ENCODE peak calls at places on chromosomes 1 and 21, in ten cellular contexts. W is GM06990, Y is AG09319, F is kidney, P is heart right ventricle, H is tibial artery, X is RWPE1, B is OCI-LY7, U is upper lobe of left lung, M is pancreas. G is an unnamed sample.

GRCh38 chr1:91608876-91609275 is 108.2 kb downstream of the CDC7 start:
- DNase-seq in W (no peak), Y (peak; percentile 19), F (no peak), P (no peak), H (no peak), X (peak; percentile 8), B (no peak), U (no peak), M (no peak), G (no peak)

GRCh38 chr1:229325873-229326502 is 16.9 kb downstream of the CCSAP start:
- DNase-seq in W (no peak), Y (no peak), F (no peak), P (no peak), H (no peak), X (no peak), B (no peak), U (no peak), M (no peak), G (no peak)

GRCh38 chr21:34782666-34783365 is 114.0 kb downstream of the CLIC6 start:
- DNase-seq in W (no peak), Y (no peak), F (no peak), P (no peak), H (no peak), X (no peak), B (no peak), U (no peak), M (no peak), G (no peak)

GRCh38 chr1:152162826-152163463 is 3.9 kb upstream of the RPTN start:
- DNase-seq in W (no peak), Y (peak; percentile 57), F (no peak), P (no peak), H (no peak), X (peak; percentile 89), B (no peak), U (no peak), M (no peak), G (no peak)

GRCh38 chr1:171506525-171507304 is 21.4 kb downstream of the PRRC2C start:
- DNase-seq in W (no peak), Y (no peak), F (no peak), P (no peak), H (no peak), X (no peak), B (no peak), U (no peak), M (no peak), G (no peak)

GRCh38 chr1:175514309-175515001 is 228.9 kb downstream of the TNR start:
- DNase-seq in W (no peak), Y (no peak), F (peak; percentile 77), P (peak; percentile 18), H (no peak), X (no peak), B (no peak), U (no peak), M (no peak), G (peak; percentile 74)

GRCh38 chr1:112575154-112575804 is 43.7 kb downstream of the ST7L start:
- DNase-seq in W (no peak), Y (peak; percentile 58), F (no peak), P (no peak), H (no peak), X (peak; percentile 66), B (no peak), U (no peak), M (no peak), G (no peak)

GRCh38 chr1:206895837-206896242 is 1.4 kb upstream of the IL24 start:
- DNase-seq in W (no peak), Y (peak; percentile 82), F (no peak), P (no peak), H (no peak), X (no peak), B (no peak), U (no peak), M (no peak), G (no peak)

GRCh38 chr1:244011251-244011650 is 39.8 kb upstream of the ZBTB18 start:
- DNase-seq in W (no peak), Y (peak; percentile 30), F (no peak), P (no peak), H (no peak), X (no peak), B (no peak), U (no peak), M (no peak), G (no peak)

GRCh38 chr1:210586785-210587184 is 258.1 kb downstream of the HHAT start:
- DNase-seq in W (no peak), Y (no peak), F (no peak), P (no peak), H (no peak), X (no peak), B (no peak), U (no peak), M (no peak), G (no peak)

DNA sequence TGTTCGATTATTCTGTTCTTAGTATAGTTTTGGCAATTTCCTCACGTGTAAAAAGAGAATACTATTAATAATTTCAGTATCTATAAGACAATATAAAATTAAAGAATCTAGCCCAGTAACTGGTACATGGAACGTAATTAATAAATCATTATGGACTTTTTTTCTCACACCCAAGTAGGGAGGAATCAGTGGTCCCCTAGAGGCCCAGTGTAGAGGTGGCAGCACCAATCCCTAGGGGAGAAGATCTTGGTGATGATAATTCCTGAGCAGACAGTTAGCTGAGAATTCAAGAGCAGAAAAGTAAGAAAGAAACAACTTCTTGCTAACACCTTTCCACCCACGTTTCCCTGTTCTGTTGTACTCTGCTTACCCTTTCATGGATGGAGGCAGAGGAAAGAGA is 19.7 kb upstream of the SELE start:
- DNase-seq in W (no peak), Y (no peak), F (no peak), P (no peak), H (no peak), X (no peak), B (no peak), U (no peak), M (no peak), G (no peak)
- TF ChIP-seq CTCF in W (no peak), Y (no peak), F (no peak), P (no peak), H (no peak), X (no peak), B (no peak), U (no peak), M (no peak), G (no peak)

DNA sequence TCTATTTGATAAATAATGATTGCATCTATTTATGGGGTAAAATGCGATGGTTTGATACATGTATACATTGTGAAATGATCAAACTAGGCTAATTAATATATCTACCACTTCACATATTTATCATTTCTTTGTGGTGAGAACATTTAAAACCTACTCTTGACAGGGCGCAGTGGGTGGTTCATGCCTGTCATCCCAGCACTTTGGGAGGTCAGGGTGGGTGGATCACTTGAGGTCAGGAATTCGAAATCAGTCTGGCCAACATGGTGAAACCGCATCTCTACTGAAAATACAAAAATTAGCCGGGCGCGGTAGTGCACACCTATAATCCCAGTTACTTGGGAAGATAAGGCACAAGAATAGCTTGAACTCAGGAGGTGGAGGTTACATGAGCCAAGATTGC is 25.3 kb downstream of the PLEKHA6 start:
- DNase-seq in W (no peak), Y (no peak), F (no peak), P (no peak), H (no peak), X (no peak), B (no peak), U (no peak), M (no peak), G (no peak)
- TF ChIP-seq CTCF in W (no peak), Y (no peak), F (no peak), P (no peak), H (no peak), X (no peak), B (no peak), U (no peak), M (no peak), G (no peak)

GRCh38 chr1:11841245-11842153 is 6.1 kb downstream of the NPPA start:
- DNase-seq in W (no peak), Y (no peak), F (peak; percentile 53), P (no peak), H (no peak), X (no peak), B (peak; percentile 23), U (no peak), M (no peak), G (no peak)

GRCh38 chr1:11836955-11837766 is 10.4 kb downstream of the NPPA start:
- DNase-seq in W (no peak), Y (no peak), F (peak; percentile 62), P (no peak), H (no peak), X (no peak), B (no peak), U (peak; percentile 77), M (no peak), G (no peak)

GRCh38 chr1:11839727-11840705 is 7.6 kb downstream of the NPPA start:
- DNase-seq in W (no peak), Y (no peak), F (peak; percentile 54), P (no peak), H (peak; percentile 82), X (no peak), B (no peak), U (no peak), M (no peak), G (no peak)

GRCh38 chr1:11837767-11838348 is 9.7 kb downstream of the NPPA start:
- DNase-seq in W (no peak), Y (no peak), F (no peak), P (no peak), H (no peak), X (no peak), B (no peak), U (no peak), M (no peak), G (no peak)

DNA sequence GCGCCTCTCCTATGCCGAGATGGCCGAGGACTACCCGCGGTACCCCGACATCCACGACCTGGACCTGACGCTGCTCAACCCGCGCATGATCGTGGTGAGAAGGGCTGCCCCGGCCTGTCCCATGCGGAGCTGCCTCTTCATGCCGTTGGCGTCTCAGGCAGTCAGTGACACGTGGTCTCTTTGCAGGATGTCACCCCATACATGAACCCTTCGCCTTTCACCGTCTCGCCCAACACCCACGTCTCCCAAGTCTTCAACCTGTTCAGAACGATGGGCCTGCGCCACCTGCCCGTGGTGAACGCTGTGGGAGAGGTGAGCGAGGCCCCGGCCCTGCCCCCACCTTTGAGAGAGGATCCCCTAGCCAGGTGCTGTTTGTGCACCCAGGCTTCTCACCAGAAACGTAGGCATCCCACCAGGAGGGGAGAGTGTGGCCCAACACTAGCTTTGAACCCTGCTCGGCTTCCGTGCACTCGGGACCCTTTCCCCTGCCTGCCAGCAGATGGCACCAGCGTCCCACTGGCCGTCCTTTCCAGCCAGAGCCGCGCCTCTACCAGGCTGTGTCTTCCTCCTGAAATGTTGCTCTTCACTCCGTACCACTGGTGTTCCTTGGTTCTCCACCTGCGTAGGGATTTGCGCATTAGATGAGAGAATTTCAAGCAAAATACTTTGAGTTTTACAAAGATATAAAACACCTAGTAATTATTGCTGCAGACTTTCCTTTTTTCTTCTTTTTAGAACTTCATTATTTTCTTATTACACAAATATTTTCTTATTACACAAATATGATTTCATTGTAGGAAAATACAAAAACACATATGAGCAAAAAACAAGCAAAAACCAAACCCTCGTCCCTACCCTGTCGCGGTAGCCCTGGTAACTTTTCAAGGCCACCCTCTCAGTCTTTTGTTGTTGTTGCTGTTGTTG is 9.0 kb downstream of the NPPA start:
- DNase-seq in W (peak; percentile 37), Y (no peak), F (peak; percentile 90), P (peak; percentile 64), H (peak; percentile 78), X (peak; percentile 84), B (peak; percentile 71), U (peak; percentile 86), M (peak; percentile 89), G (peak; percentile 73)
- TF ChIP-seq CTCF in W (peak; percentile 99), Y (peak; percentile 100), F (peak; percentile 91), P (peak; percentile 98), H (peak; percentile 94), X (peak; percentile 99), B (peak; percentile 99), U (peak; percentile 94), M (peak; percentile 93), G (peak; percentile 99)

GRCh38 chr1:161165742-161166668 is at the start of gene PPOX:
- DNase-seq in W (peak; percentile 91), Y (peak; percentile 94), F (peak; percentile 98), P (peak; percentile 97), H (peak; percentile 98), X (peak; percentile 94), B (peak; percentile 97), U (peak; percentile 89), M (peak; percentile 90), G (peak; percentile 97)
- TF ChIP-seq CTCF in W (peak; percentile 75), Y (peak; percentile 51), F (peak; percentile 14), P (peak; percentile 50), H (peak; percentile 29), X (peak; percentile 71), B (peak; percentile 87), U (no peak), M (peak; percentile 10), G (peak; percentile 69)

G was measured in activated CD8-positive, alpha-beta T cell treated with anti-CD3 and anti-CD28 coated beads for 36 hours.